ENCODE peak calls at places on chromosome 9, in five cellular contexts. L is GM23338, D is SK-N-SH, K is PC-3, R is neural progenitor cell. N is an unnamed sample.

GRCh38 chr9:134170525-134171315 is 6.4 kb upstream of the RNU6ATAC start:
- DNase-seq in D (no peak), R (no peak), L (no peak), K (no peak), N (no peak)

GRCh38 chr9:95458666-95459065 is 58.1 kb downstream of the PTCH1 start:
- DNase-seq in K (no peak), R (no peak), D (peak; percentile 83), L (no peak), N (no peak)

GRCh38 chr9:81083062-81083461 is 606.3 kb downstream of the TLE1 start:
- DNase-seq in L (peak; percentile 47), R (peak; percentile 63), D (peak; percentile 3), K (peak; percentile 37), N (no peak)

GRCh38 chr9:4237748-4238511 is 61.9 kb downstream of the GLIS3 start:
- DNase-seq in D (no peak), L (peak; percentile 57), R (peak; percentile 83), K (no peak), N (no peak)

GRCh38 chr9:130640681-130641080 is 23.7 kb upstream of the PRDM12 start:
- DNase-seq in D (no peak), K (no peak), L (peak; percentile 46), R (no peak), N (no peak)

GRCh38 chr9:19998153-19998552 is 209.3 kb upstream of the SLC24A2 start:
- DNase-seq in K (peak; percentile 31), L (no peak), D (no peak), R (no peak), N (peak; percentile 41)

GRCh38 chr9:35027871-35028270 is 38.3 kb downstream of the DNAJB5 start:
- DNase-seq in L (no peak), R (no peak), K (no peak), D (no peak), N (peak; percentile 24)

GRCh38 chr9:109134167-109134578 is 14.4 kb upstream of the TMEM245 start:
- DNase-seq in L (no peak), K (no peak), R (no peak), D (no peak), N (no peak)

GRCh38 chr9:137666505-137666809 is 47.7 kb downstream of the EHMT1 start:
- DNase-seq in K (no peak), D (peak; percentile 53), L (no peak), R (no peak), N (no peak)

GRCh38 chr9:18317896-18318295 is 156.1 kb upstream of the ADAMTSL1 start:
- DNase-seq in D (no peak), L (no peak), K (no peak), R (no peak), N (no peak)

GRCh38 chr9:20321683-20322082 is 300.6 kb downstream of the MLLT3 start:
- DNase-seq in K (no peak), R (no peak), D (no peak), L (no peak), N (no peak)

GRCh38 chr9:100011062-100011681 is 87.6 kb downstream of the ERP44 start:
- DNase-seq in L (peak; percentile 79), K (peak; percentile 66), D (peak; percentile 46), R (peak; percentile 62), N (peak; percentile 61)

GRCh38 chr9:13587581-13587980 is 308.1 kb upstream of the MPDZ start:
- DNase-seq in L (no peak), K (no peak), R (peak; percentile 9), D (no peak), N (no peak)

GRCh38 chr9:72680593-72681317 is 159.3 kb downstream of the TMC1 start:
- DNase-seq in K (no peak), L (peak; percentile 98), D (no peak), R (peak; percentile 64), N (no peak)

GRCh38 chr9:105541838-105542237 is 16.1 kb upstream of the FKTN start:
- DNase-seq in K (no peak), L (no peak), R (no peak), D (no peak), N (no peak)

GRCh38 chr9:113540466-113540865 is 76.9 kb downstream of the RGS3 start:
- DNase-seq in R (no peak), D (no peak), K (no peak), L (no peak), N (no peak)

GRCh38 chr9:126494746-126495145 is 119.0 kb upstream of the LMX1B start:
- DNase-seq in D (no peak), K (no peak), R (no peak), L (no peak), N (no peak)

GRCh38 chr9:138104251-138105122 is 226.9 kb downstream of the CACNA1B start:
- DNase-seq in K (no peak), L (no peak), D (no peak), R (peak; percentile 53), N (no peak)

GRCh38 chr9:114139061-114139460 is 16.3 kb upstream of the COL27A1 start:
- DNase-seq in K (no peak), R (no peak), D (no peak), L (no peak), N (no peak)

GRCh38 chr9:17246770-17247169 is 111.9 kb downstream of the CNTLN start:
- DNase-seq in L (no peak), D (no peak), K (no peak), R (no peak), N (no peak)

GRCh38 chr9:109574061-109574882 is 76.2 kb upstream of the PTPN3 start:
- DNase-seq in L (peak; percentile 79), D (peak; percentile 42), K (peak; percentile 72), R (peak; percentile 78), N (peak; percentile 61)

GRCh38 chr9:98989036-98990000 is 45.6 kb downstream of the COL15A1 start:
- DNase-seq in R (peak; percentile 18), L (no peak), D (no peak), K (peak; percentile 94), N (peak; percentile 18)

GRCh38 chr9:16221350-16221749 is 649.1 kb downstream of the BNC2 start:
- DNase-seq in D (no peak), L (no peak), R (no peak), K (no peak), N (no peak)

GRCh38 chr9:98081477-98082219 is 25.1 kb downstream of the NANS start:
- DNase-seq in L (no peak), R (no peak), D (no peak), K (peak; percentile 26), N (no peak)

GRCh38 chr9:14358523-14358922 is 44.6 kb upstream of the NFIB start:
- DNase-seq in K (peak; percentile 28), R (no peak), D (no peak), L (no peak), N (no peak)

DNA sequence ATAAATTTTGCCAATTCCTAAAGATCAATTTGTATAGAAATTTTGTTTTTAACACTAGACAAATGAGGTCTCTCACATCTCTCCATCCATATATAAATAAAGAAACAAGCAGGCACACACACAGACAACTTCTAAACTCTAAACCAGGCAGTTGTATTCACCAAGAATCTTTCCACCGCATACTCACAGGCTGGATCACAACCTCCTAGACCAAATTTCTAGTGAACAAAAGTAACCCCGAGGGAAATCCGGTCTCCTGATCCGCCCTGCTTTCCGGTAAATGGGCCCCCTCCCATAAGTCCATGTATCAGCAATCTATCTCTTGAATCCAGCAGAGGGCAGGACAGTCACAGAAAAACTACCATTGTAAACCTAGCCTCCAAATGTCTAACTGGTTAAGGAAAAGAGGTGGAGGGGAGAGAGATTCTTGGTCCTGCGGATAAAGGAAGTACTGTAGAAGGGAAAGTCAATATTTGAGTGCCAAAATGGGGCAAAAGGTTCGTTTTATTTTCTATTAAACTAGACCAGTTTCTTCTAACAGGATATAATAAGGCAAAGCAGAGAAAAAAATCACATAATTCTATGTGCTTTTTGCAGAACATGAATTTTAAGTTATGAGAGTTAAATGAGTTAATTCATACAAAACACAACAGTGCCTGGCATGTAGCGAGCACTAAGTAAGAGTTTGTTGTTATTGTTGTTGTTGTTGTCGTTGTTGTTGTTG is 4.8 kb upstream of the SMU1 start:
- DNase-seq in K (peak; percentile 80), L (peak; percentile 93), R (peak; percentile 85), D (peak; percentile 86), N (peak; percentile 86)
- TF ChIP-seq EZH2phosphoT487 in K (no peak), L (no peak), R (no peak), D (no peak), N (no peak)

GRCh38 chr9:127954831-127955293 is 17.2 kb upstream of the DPM2 start:
- DNase-seq in L (no peak), R (no peak), K (no peak), D (peak; percentile 56), N (no peak)
- H2AFZ ChIP-seq in L (no peak overlapping the region), R (no peak overlapping the region), K (no peak overlapping the region), D (no peak overlapping the region), N (no peak overlapping the region)

GRCh38 chr9:70602364-70603019 is 188.0 kb upstream of the KLF9 start:
- DNase-seq in K (peak; percentile 69), D (peak; percentile 66), L (peak; percentile 85), R (peak; percentile 73), N (peak; percentile 70)
- H3K27ac ChIP-seq in K (no peak overlapping the region), D (peak overlapping the region; percentile 90), L (peak overlapping the region; percentile 57), R (no peak overlapping the region), N (peak overlapping the region; percentile 75)

GRCh38 chr9:124105266-124105665 is 93.7 kb downstream of the LHX2 start:
- DNase-seq in R (no peak), D (no peak), K (no peak), L (no peak), N (no peak)

GRCh38 chr9:124108216-124108615 is 96.6 kb downstream of the LHX2 start:
- DNase-seq in K (no peak), D (no peak), R (no peak), L (no peak), N (no peak)

DNA sequence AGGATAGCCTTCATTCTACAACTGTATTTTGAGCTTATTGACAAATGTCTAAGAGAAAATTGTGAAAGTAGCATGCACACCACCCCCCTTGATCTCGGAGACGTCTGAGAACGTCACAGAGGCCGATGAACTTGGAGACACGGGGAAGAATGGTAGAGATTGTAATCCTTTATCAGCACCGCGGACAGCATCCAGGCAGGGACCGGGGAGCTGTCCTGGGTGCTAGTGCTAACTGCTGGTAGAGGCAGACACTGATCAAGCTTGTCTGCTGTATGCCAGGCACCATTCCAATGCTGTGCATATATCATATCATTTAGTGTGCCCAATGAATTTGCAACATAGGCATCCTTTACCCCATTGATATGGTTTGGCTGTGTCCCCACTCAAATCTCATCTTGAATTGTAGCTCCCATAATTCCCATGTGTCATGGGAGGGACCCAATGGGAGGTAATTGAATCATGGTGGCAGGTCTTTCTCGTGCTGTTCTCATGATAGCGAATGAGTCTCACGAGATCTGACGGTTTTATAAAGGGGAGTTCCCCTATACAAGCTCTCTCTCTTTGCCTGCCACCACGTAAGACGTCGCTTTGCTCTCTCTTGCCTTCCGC is 98.8 kb downstream of the LHX2 start:
- DNase-seq in K (peak; percentile 66), D (no peak), L (peak; percentile 88), R (peak; percentile 91), N (peak; percentile 54)
- TF ChIP-seq EZH2phosphoT487 in K (no peak), D (no peak), L (no peak), R (no peak), N (no peak)

GRCh38 chr9:5869315-5870019 is 21.2 kb upstream of the MLANA start:
- DNase-seq in K (peak; percentile 23), L (peak; percentile 75), R (peak; percentile 20), D (no peak), N (peak; percentile 46)
- H2AFZ ChIP-seq in K (no peak overlapping the region), L (peak overlapping the region; percentile 30), R (peak overlapping the region; percentile 79), D (no peak overlapping the region), N (peak overlapping the region; percentile 55)